ENCODE peak calls at places on chromosome 5, in ten cellular contexts. U is heart left ventricle, Y is tibial nerve, J is AG04450, O is fibroblast of pulmonary artery, A is choroid plexus epithelial cell, M is K562, K is bronchial epithelial cell, P is esophagus squamous epithelium, N is HCT116. D is an unnamed sample.

GRCh38 chr5:94335936-94336335 is 282.5 kb downstream of the KIAA0825 start:
- DNase-seq in N (no peak), O (no peak), J (no peak), A (no peak), Y (no peak), K (no peak), M (no peak), P (no peak), U (no peak), D (no peak)

GRCh38 chr5:72172832-72173231 is 65.6 kb downstream of the MAP1B start:
- DNase-seq in A (no peak), N (no peak), K (no peak), M (no peak), J (no peak), O (no peak), U (no peak), Y (no peak), P (no peak), D (no peak)

GRCh38 chr5:167916261-167916660 is 375.2 kb upstream of the WWC1 start:
- DNase-seq in J (no peak), K (no peak), M (no peak), O (no peak), N (no peak), Y (no peak), A (peak; percentile 49), P (no peak), U (no peak), D (no peak)

GRCh38 chr5:9545301-9545958 is 445 bp downstream of the SEMA5A start:
- DNase-seq in M (no peak), J (no peak), A (no peak), U (peak; percentile 65), K (no peak), P (no peak), Y (no peak), O (no peak), N (no peak), D (no peak)

GRCh38 chr5:146890733-146891440 is 12.3 kb upstream of the PPP2R2B start:
- DNase-seq in U (no peak), Y (no peak), P (no peak), J (no peak), K (peak; percentile 53), M (no peak), A (peak; percentile 20), N (no peak), O (peak; percentile 23), D (no peak)

GRCh38 chr5:87302061-87302460 is 34.4 kb downstream of the RASA1 start:
- DNase-seq in K (peak; percentile 69), M (no peak), U (no peak), P (no peak), N (no peak), A (peak; percentile 75), J (no peak), O (peak; percentile 47), Y (no peak), D (peak; percentile 7)

GRCh38 chr5:50886657-50887056 is 220.2 kb downstream of the PARP8 start:
- DNase-seq in A (no peak), M (no peak), O (no peak), U (no peak), Y (no peak), K (no peak), P (no peak), N (no peak), J (no peak), D (no peak)

GRCh38 chr5:91957671-91958070 is 574.6 kb upstream of the ARRDC3 start:
- DNase-seq in N (peak; percentile 4), J (no peak), M (no peak), Y (no peak), O (peak; percentile 29), P (no peak), U (no peak), K (peak; percentile 18), A (peak; percentile 16), D (no peak)

GRCh38 chr5:14775857-14776256 is 95.7 kb downstream of the ANKH start:
- DNase-seq in J (no peak), P (no peak), N (no peak), K (peak; percentile 86), U (peak; percentile 66), M (no peak), Y (no peak), A (no peak), O (peak; percentile 34), D (peak; percentile 14)

GRCh38 chr5:124661317-124662141 is 84.9 kb downstream of the ZNF608 start:
- DNase-seq in P (no peak), O (peak; percentile 76), N (peak; percentile 81), A (peak; percentile 88), K (peak; percentile 90), J (peak; percentile 76), M (peak; percentile 18), Y (no peak), U (no peak), D (no peak)

GRCh38 chr5:141958773-141959172 is 771 bp upstream of the PCDH12 start:
- DNase-seq in Y (no peak), M (no peak), N (no peak), K (peak; percentile 70), J (no peak), O (peak; percentile 74), U (peak; percentile 54), P (no peak), A (no peak), D (no peak)

GRCh38 chr5:71836084-71836483 is 117.0 kb downstream of the CARTPT start:
- DNase-seq in P (no peak), K (no peak), Y (no peak), J (no peak), A (peak; percentile 55), O (peak; percentile 34), M (no peak), N (no peak), U (no peak), D (no peak)

GRCh38 chr5:106959447-106959846 is 711.3 kb downstream of the EFNA5 start:
- DNase-seq in P (no peak), O (no peak), A (no peak), U (no peak), K (peak; percentile 29), M (no peak), J (no peak), Y (no peak), N (peak; percentile 13), D (no peak)

GRCh38 chr5:135269828-135270545 is 129.0 kb downstream of the MACROH2A1 start:
- DNase-seq in A (peak; percentile 38), Y (no peak), J (peak; percentile 69), U (no peak), O (peak; percentile 11), N (no peak), P (no peak), K (no peak), M (no peak), D (no peak)

GRCh38 chr5:88808153-88808552 is 74.8 kb downstream of the MEF2C start:
- DNase-seq in J (no peak), U (no peak), N (no peak), A (no peak), P (no peak), K (no peak), O (no peak), M (no peak), Y (no peak), D (no peak)

DNA sequence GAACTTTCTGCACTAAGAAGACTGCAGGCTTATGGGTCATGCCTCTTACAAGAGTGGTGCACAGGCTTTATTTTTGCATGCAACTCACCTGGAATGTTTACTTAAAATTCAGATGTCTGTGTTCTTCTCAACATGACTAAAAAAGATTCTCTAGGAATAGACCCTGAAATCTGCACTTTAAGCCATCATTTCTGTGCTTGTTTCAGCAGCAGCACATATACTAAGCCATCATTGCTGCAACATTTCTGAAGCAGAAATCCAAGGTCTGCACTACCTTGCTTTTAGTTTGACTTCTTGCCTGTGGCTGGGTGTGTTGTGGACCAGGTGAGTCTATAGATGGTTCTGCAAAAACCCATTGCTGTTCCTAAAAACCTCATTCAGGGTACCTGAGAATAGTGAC is 156.8 kb downstream of the CEP120 start:
- DNase-seq in J (no peak), O (no peak), P (no peak), A (no peak), N (no peak), U (no peak), K (no peak), Y (no peak), M (no peak), D (no peak)
- H3K4me3 ChIP-seq in J (no peak overlapping the region), O (no peak overlapping the region), P (no peak overlapping the region), A (no peak overlapping the region), N (no peak overlapping the region), U (no peak overlapping the region), K (no peak overlapping the region), Y (no peak overlapping the region), M (no peak overlapping the region), D (no peak overlapping the region)

GRCh38 chr5:140875085-140876065 is at the start of gene PCDHA12:
- DNase-seq in J (no peak), U (no peak), K (peak; percentile 26), N (no peak), P (no peak), O (no peak), A (no peak), M (no peak), Y (no peak), D (no peak)
- TF ChIP-seq CTCF in J (no peak), U (no peak), K (peak; percentile 20), N (peak; percentile 27), P (no peak), O (no peak), A (no peak), M (no peak), Y (no peak), D (no peak)

DNA sequence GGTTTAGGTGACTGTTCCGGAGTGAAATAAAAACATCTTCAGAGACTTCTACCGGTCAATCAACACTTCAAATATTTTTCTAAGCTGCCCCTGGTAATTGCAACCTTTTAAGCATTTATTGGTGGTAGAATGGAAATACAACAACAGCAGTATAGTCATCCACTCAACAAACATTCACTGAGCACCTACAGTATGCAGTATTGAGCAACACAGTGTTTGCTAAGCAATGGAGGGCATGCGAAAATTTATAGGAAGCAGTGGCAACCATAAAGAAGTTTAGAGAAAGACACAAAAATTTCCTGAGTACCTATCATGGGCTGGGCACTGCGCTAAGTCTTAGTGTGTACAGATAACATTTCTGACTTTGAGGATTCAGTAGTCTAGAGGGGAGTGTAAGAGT is 12.0 kb upstream of the SSBP2 start:
- DNase-seq in K (no peak), N (no peak), Y (no peak), M (no peak), J (no peak), U (no peak), A (no peak), O (no peak), P (no peak), D (no peak)
- H3K4me3 ChIP-seq in K (no peak overlapping the region), N (no peak overlapping the region), Y (no peak overlapping the region), M (no peak overlapping the region), J (no peak overlapping the region), U (no peak overlapping the region), A (no peak overlapping the region), O (no peak overlapping the region), P (no peak overlapping the region), D (no peak overlapping the region)

DNA sequence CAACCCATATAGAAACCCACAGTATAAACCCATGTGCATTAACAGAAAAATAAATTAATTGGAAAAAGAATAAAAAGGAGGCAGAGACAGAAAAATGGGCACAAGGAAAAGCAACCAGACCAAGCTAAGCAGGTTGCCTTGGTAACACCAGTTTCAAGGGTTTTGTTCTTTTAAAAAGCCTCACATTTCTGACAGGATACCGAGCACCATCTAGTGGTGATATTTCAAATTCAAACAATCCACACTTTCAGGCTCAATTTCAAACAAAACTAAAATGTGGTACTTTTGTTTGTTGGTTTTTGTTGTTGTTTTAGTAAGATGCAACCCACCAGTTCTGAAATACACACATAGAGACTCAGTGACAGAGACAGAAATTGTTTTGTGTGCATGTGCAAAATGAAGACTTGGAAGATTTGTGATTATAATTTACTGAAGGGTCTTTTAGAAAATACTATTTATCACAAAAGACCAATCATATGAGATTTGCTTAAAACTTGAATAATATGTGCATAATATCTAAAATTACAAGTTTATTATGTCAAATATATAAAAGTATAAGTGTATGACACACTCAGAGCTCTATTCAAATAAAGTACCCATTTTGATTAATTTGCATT is 318.2 kb downstream of the SLCO4C1 start:
- DNase-seq in M (peak; percentile 13), J (peak; percentile 1), A (peak; percentile 68), Y (no peak), U (no peak), O (peak; percentile 54), K (peak; percentile 53), N (peak; percentile 54), P (no peak), D (peak; percentile 12)
- TF ChIP-seq CTCF in M (peak; percentile 47), J (peak; percentile 46), A (peak; percentile 65), Y (peak; percentile 39), U (no peak), O (peak; percentile 59), K (peak; percentile 62), N (peak; percentile 64), P (peak; percentile 12), D (peak; percentile 43)